ENCODE peak calls at places on chromosomes 2 and 18, in nine cellular contexts. X is sciatic nerve; Q is CD8-positive, alpha-beta T cell; F is fibroblast of mammary gland; N is MM.1S; R is NCI-H460; J is PC-9; Z is activated CD8-positive, alpha-beta T cell treated with anti-CD3 and anti-CD28 coated beads for 36 hours; P is neural crest cell. M is an unnamed sample.

GRCh38 chr18:42517896-42518295 is 562.9 kb downstream of the PIK3C3 start:
- DNase-seq in X (no peak), Q (no peak), F (no peak), N (no peak), R (no peak), J (no peak), Z (no peak), P (no peak), M (no peak)

GRCh38 chr2:150625300-150625699 is 137.8 kb upstream of the RND3 start:
- DNase-seq in X (no peak), Q (no peak), F (peak), N (no peak), R (no peak), J (no peak), Z (no peak), P (no peak), M (no peak)

GRCh38 chr18:37565138-37565984 is at the start of gene CELF4:
- DNase-seq in X (no peak), Q (no peak), F (peak), N (no peak), R (peak), J (no peak), Z (no peak), P (no peak), M (no peak)

GRCh38 chr2:29448238-29448637 is 333.0 kb downstream of the CLIP4 start:
- DNase-seq in X (no peak), Q (no peak), F (no peak), N (no peak), R (no peak), J (no peak), Z (no peak), P (no peak), M (no peak)

GRCh38 chr2:157497603-157498314 is 53.9 kb upstream of the CYTIP start:
- DNase-seq in X (no peak), Q (no peak), F (peak), N (peak), R (peak), J (no peak), Z (peak), P (no peak), M (no peak)

GRCh38 chr18:58601468-58602266 is 27.2 kb downstream of the ALPK2 start:
- DNase-seq in X (no peak), Q (no peak), F (no peak), N (no peak), R (no peak), J (no peak), Z (no peak), P (no peak), M (no peak)

GRCh38 chr2:64263315-64263714 is 119.1 kb upstream of the PELI1 start:
- DNase-seq in X (no peak), Q (no peak), F (peak), N (peak), R (no peak), J (peak), Z (no peak), P (no peak), M (no peak)

GRCh38 chr2:26982102-26982742 is 11.8 kb downstream of the MAPRE3 start:
- DNase-seq in X (no peak), Q (no peak), F (peak), N (no peak), R (peak), J (peak), Z (peak), P (no peak), M (no peak)

GRCh38 chr2:222871291-222871690 is 10.5 kb downstream of the ACSL3 start:
- DNase-seq in X (no peak), Q (no peak), F (no peak), N (no peak), R (no peak), J (no peak), Z (no peak), P (no peak), M (no peak)

GRCh38 chr18:24185805-24186204 is 46.9 kb downstream of the CABYR start:
- DNase-seq in X (no peak), Q (no peak), F (peak), N (no peak), R (no peak), J (no peak), Z (no peak), P (no peak), M (no peak)

GRCh38 chr2:212532585-212532984 is 6.0 kb downstream of the ERBB4 start:
- DNase-seq in X (no peak), Q (no peak), F (no peak), N (no peak), R (no peak), J (no peak), Z (no peak), P (no peak), M (no peak)

GRCh38 chr2:241617431-241618154 is 19.4 kb downstream of the THAP4 start:
- DNase-seq in X (no peak), Q (no peak), F (no peak), N (peak), R (no peak), J (no peak), Z (peak), P (no peak), M (no peak)

GRCh38 chr2:144943293-144943941 is 423.5 kb upstream of the ZEB2 start:
- DNase-seq in X (no peak), Q (no peak), F (no peak), N (no peak), R (peak), J (no peak), Z (no peak), P (no peak), M (no peak)

GRCh38 chr2:101057051-101057933 is 55.2 kb downstream of the RPL31 start:
- DNase-seq in X (no peak), Q (no peak), F (no peak), N (no peak), R (no peak), J (no peak), Z (no peak), P (no peak), M (no peak)

GRCh38 chr2:166365803-166366420 is 9.8 kb downstream of the SCN9A start:
- DNase-seq in X (no peak), Q (no peak), F (peak), N (no peak), R (no peak), J (no peak), Z (no peak), P (no peak), M (no peak)

GRCh38 chr18:56545539-56545938 is 92.9 kb downstream of the TXNL1 start:
- DNase-seq in X (no peak), Q (no peak), F (peak), N (no peak), R (no peak), J (no peak), Z (no peak), P (no peak), M (no peak)

GRCh38 chr2:71452565-71452964 is 796 bp upstream of the DYSF start:
- DNase-seq in X (no peak), Q (no peak), F (peak), N (peak), R (peak), J (peak), Z (peak), P (no peak), M (no peak)

GRCh38 chr2:238582159-238582558 is 155.4 kb downstream of the ASB1 start:
- DNase-seq in X (no peak), Q (no peak), F (peak), N (no peak), R (no peak), J (no peak), Z (no peak), P (no peak), M (no peak)

GRCh38 chr2:132797551-132797950 is 127.5 kb upstream of the LYPD1 start:
- DNase-seq in X (no peak), Q (no peak), F (no peak), N (no peak), R (no peak), J (no peak), Z (no peak), P (no peak), M (no peak)

GRCh38 chr2:111199840-111200239 is 79.1 kb downstream of the BCL2L11 start:
- DNase-seq in X (no peak), Q (no peak), F (no peak), N (no peak), R (no peak), J (no peak), Z (no peak), P (no peak), M (no peak)

GRCh38 chr2:99404039-99404799 is 67.0 kb downstream of the EIF5B start:
- DNase-seq in X (no peak), Q (no peak), F (no peak), N (no peak), R (no peak), J (peak), Z (no peak), P (no peak), M (no peak)

GRCh38 chr2:142933916-142934315 is 56.5 kb downstream of the KYNU start:
- DNase-seq in X (no peak), Q (no peak), F (no peak), N (no peak), R (no peak), J (no peak), Z (no peak), P (no peak), M (no peak)

GRCh38 chr18:6610436-6610835 is 119.1 kb upstream of the ARHGAP28 start:
- DNase-seq in X (no peak), Q (no peak), F (peak), N (no peak), R (no peak), J (no peak), Z (no peak), P (no peak), M (no peak)

GRCh38 chr2:186716899-186717811 is 23.3 kb downstream of the FAM171B start:
- DNase-seq in X (no peak), Q (no peak), F (peak), N (no peak), R (no peak), J (no peak), Z (no peak), P (no peak), M (no peak)

GRCh38 chr2:205657579-205657978 is 24.7 kb upstream of the NRP2 start:
- DNase-seq in X (no peak), Q (no peak), F (peak), N (no peak), R (no peak), J (no peak), Z (no peak), P (no peak), M (no peak)

GRCh38 chr2:173496746-173497145 is 142.1 kb downstream of the CDCA7 start:
- DNase-seq in X (no peak), Q (no peak), F (peak), N (no peak), R (no peak), J (no peak), Z (peak), P (no peak), M (no peak)